ENCODE peak calls at places on chromosomes 5 and 9, in ten cellular contexts. A, Y, E, M, P, O, H, R, C and S are unnamed samples.

GRCh38 chr9:32899181-32899580 is 102.2 kb downstream of the APTX start:
- DNase-seq in E (no peak), C (no peak), R (no peak), Y (no peak), O (no peak), H (no peak), A (no peak), M (no peak), P (no peak), S (no peak)

GRCh38 chr9:93261281-93261680 is 77.3 kb downstream of the WNK2 start:
- DNase-seq in P (peak), R (no peak), A (no peak), M (no peak), E (no peak), C (peak), Y (no peak), H (no peak), O (no peak), S (no peak)

GRCh38 chr5:87784869-87785268 is 372.1 kb upstream of the CCNH start:
- DNase-seq in P (no peak), C (no peak), R (no peak), O (no peak), E (no peak), H (no peak), M (no peak), Y (no peak), A (no peak), S (no peak)

GRCh38 chr5:159345336-159345735 is 15.0 kb upstream of the IL12B start:
- DNase-seq in H (no peak), E (no peak), A (no peak), M (no peak), R (no peak), C (no peak), Y (no peak), O (no peak), P (no peak), S (no peak)

GRCh38 chr5:107900721-107901120 is 230.0 kb upstream of the EFNA5 start:
- DNase-seq in P (no peak), E (no peak), Y (no peak), A (no peak), M (no peak), C (no peak), H (no peak), O (no peak), R (no peak), S (no peak)

GRCh38 chr5:172748341-172748843 is 22.6 kb downstream of the DUSP1 start:
- DNase-seq in A (no peak), C (no peak), Y (no peak), R (no peak), P (peak), O (no peak), H (peak), E (peak), M (no peak), S (no peak)

GRCh38 chr5:83474986-83475385 is 3.4 kb downstream of the VCAN start:
- DNase-seq in E (no peak), R (no peak), C (no peak), A (no peak), H (no peak), O (no peak), M (no peak), P (no peak), Y (no peak), S (no peak)

GRCh38 chr5:129367883-129368282 is 92.2 kb upstream of the ADAMTS19 start:
- DNase-seq in P (no peak), A (no peak), O (peak), M (no peak), E (no peak), H (no peak), R (no peak), Y (no peak), C (no peak), S (no peak)

GRCh38 chr5:179595916-179596315 is 27.6 kb downstream of the HNRNPH1 start:
- DNase-seq in M (no peak), P (peak), R (no peak), E (no peak), C (no peak), A (no peak), Y (no peak), O (peak), H (no peak), S (no peak)

GRCh38 chr9:93319992-93320490 is 131.4 kb upstream of the FAM120A start:
- DNase-seq in R (no peak), O (no peak), C (no peak), H (no peak), P (no peak), A (no peak), M (no peak), E (no peak), Y (no peak), S (no peak)

GRCh38 chr5:23411200-23411599 is 96.2 kb upstream of the PRDM9 start:
- DNase-seq in O (no peak), P (no peak), H (no peak), R (no peak), A (no peak), M (no peak), Y (no peak), C (no peak), E (no peak), S (no peak)

GRCh38 chr5:12704955-12705354 is 800.7 kb upstream of the CTNND2 start:
- DNase-seq in Y (no peak), A (no peak), C (no peak), O (no peak), H (no peak), P (no peak), M (no peak), E (no peak), R (no peak), S (no peak)

GRCh38 chr9:72203205-72203803 is 54.1 kb downstream of the GDA start:
- DNase-seq in O (peak), A (peak), E (no peak), H (no peak), C (peak), R (peak), Y (peak), P (no peak), M (peak), S (peak)

GRCh38 chr9:99309540-99309939 is 87.5 kb downstream of the SEC61B start:
- DNase-seq in E (no peak), C (no peak), R (no peak), H (no peak), P (no peak), Y (no peak), A (no peak), O (no peak), M (no peak), S (no peak)

GRCh38 chr5:157670662-157671591 is at the start of gene C5orf52:
- DNase-seq in E (peak), Y (no peak), M (peak), P (peak), A (peak), H (peak), O (peak), R (peak), C (peak), S (no peak)

GRCh38 chr9:87517732-87518131 is 20.1 kb downstream of the DAPK1 start:
- DNase-seq in Y (no peak), O (no peak), A (no peak), M (no peak), E (no peak), H (no peak), P (no peak), R (no peak), C (no peak), S (no peak)

GRCh38 chr9:21043841-21044240 is 12.4 kb upstream of the HACD4 start:
- DNase-seq in P (no peak), A (no peak), H (no peak), Y (no peak), R (no peak), O (no peak), E (no peak), C (no peak), M (no peak), S (no peak)

GRCh38 chr9:123377211-123377971 is 21.4 kb downstream of the CRB2 start:
- DNase-seq in P (peak), R (no peak), M (peak), H (no peak), E (no peak), O (no peak), C (no peak), A (no peak), Y (no peak), S (no peak)

GRCh38 chr5:57895766-57896165 is 413.2 kb upstream of the ACTBL2 start:
- DNase-seq in M (no peak), Y (no peak), R (no peak), E (no peak), H (no peak), A (no peak), C (no peak), O (peak), P (no peak), S (no peak)

GRCh38 chr5:153463806-153464205 is 26.7 kb upstream of the GRIA1 start:
- DNase-seq in H (no peak), O (peak), P (no peak), C (no peak), E (no peak), R (no peak), M (no peak), Y (no peak), A (no peak), S (no peak)

GRCh38 chr9:97992219-97992618 is 9.1 kb downstream of the ANP32B start:
- DNase-seq in R (no peak), P (no peak), Y (no peak), H (no peak), O (no peak), C (no peak), E (no peak), M (no peak), A (no peak), S (no peak)

GRCh38 chr5:73838901-73839300 is 212.9 kb downstream of the ARHGEF28 start:
- DNase-seq in A (no peak), O (no peak), H (no peak), M (no peak), C (no peak), R (no peak), Y (no peak), E (no peak), P (no peak), S (no peak)

GRCh38 chr9:81312346-81312745 is 377.0 kb downstream of the TLE1 start:
- DNase-seq in A (no peak), E (no peak), M (no peak), H (no peak), C (no peak), R (no peak), Y (no peak), O (no peak), P (no peak), S (no peak)

GRCh38 chr9:114902773-114903589 is 27.4 kb downstream of the TNFSF8 start:
- DNase-seq in R (no peak), Y (no peak), O (peak), C (no peak), M (no peak), P (no peak), H (no peak), E (no peak), A (no peak), S (no peak)

GRCh38 chr5:83034036-83034435 is 43.2 kb downstream of the TMEM167A start:
- DNase-seq in R (no peak), E (no peak), Y (no peak), H (no peak), P (no peak), A (no peak), C (no peak), O (no peak), M (no peak), S (no peak)

GRCh38 chr5:115812372-115812771 is 4.1 kb downstream of the CDO1 start:
- DNase-seq in M (no peak), E (no peak), P (no peak), A (no peak), C (no peak), H (no peak), R (no peak), O (no peak), Y (no peak), S (no peak)
- TF ChIP-seq POLR2A in M (no peak), E (no peak), P (no peak), A (no peak), C (no peak), H (no peak), R (no peak), O (no peak), Y (no peak), S (no peak)

GRCh38 chr9:136886610-136887597 is 588 bp downstream of the TRAF2 start:
- DNase-seq in P (peak), C (peak), O (peak), Y (no peak), M (peak), H (no peak), A (no peak), R (peak), E (no peak), S (peak)
- TF ChIP-seq POLR2A in P (no peak), C (no peak), O (no peak), Y (no peak), M (no peak), H (no peak), A (no peak), R (no peak), E (no peak), S (peak)

GRCh38 chr9:35729700-35730485 is 2.1 kb downstream of the TLN1 start:
- DNase-seq in C (no peak), R (peak), M (peak), Y (peak), H (no peak), E (peak), A (no peak), P (peak), O (peak), S (peak)
- TF ChIP-seq POLR2A in C (peak), R (no peak), M (peak), Y (no peak), H (peak), E (no peak), A (no peak), P (no peak), O (no peak), S (no peak)

DNA sequence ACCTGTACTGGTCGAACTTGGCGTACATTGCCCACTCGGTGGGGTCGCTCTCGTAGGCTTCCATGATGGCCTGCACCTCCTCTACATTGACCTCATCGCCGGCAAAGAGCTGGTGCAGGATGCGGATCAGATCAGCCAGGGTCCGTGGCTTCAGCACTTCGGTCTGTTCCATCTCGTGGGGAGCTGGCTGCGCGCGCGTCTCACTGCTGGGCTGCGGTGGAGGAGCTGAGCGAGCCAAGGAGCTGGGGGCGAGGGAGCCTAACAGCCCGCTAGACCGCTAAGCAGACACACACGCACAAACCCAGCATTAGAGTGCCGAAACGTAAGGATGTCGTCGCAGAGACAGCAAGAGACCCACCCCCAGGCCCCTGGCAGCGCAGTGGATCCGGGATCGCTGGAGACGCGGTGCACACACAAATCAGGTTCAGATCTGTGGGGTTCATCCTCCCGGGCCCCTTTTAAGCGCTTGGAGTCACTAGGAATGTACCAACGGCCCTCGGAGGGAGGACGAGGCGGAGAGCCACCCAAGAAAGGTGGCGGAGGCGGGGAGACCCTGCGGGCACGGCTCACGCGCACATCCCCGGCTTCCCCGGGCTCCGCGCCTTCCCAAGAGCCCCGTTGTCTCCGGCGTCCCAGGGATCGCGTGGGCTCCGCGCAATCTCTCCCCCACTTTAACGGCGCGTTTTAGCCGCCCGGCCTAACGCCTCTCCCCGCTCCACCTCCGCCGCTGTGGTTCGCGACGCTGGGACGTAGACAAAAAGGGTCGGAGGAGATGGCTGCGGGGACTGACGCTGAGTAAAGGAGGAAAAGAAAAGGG is at the start of gene CDO1:
- DNase-seq in E (peak), Y (no peak), H (peak), M (peak), A (peak), O (peak), C (peak), P (peak), R (no peak), S (no peak)
- TF ChIP-seq POLR2A in E (no peak), Y (no peak), H (peak), M (no peak), A (peak), O (peak), C (no peak), P (no peak), R (no peak), S (no peak)

GRCh38 chr9:133148351-133149129 is 15.2 kb downstream of the GBGT1 start:
- DNase-seq in R (peak), A (peak), E (peak), Y (no peak), P (peak), H (peak), C (no peak), O (peak), M (peak), S (peak)
- TF ChIP-seq POLR2A in R (no peak), A (peak), E (no peak), Y (no peak), P (peak), H (peak), C (no peak), O (peak), M (peak), S (peak)

DNA sequence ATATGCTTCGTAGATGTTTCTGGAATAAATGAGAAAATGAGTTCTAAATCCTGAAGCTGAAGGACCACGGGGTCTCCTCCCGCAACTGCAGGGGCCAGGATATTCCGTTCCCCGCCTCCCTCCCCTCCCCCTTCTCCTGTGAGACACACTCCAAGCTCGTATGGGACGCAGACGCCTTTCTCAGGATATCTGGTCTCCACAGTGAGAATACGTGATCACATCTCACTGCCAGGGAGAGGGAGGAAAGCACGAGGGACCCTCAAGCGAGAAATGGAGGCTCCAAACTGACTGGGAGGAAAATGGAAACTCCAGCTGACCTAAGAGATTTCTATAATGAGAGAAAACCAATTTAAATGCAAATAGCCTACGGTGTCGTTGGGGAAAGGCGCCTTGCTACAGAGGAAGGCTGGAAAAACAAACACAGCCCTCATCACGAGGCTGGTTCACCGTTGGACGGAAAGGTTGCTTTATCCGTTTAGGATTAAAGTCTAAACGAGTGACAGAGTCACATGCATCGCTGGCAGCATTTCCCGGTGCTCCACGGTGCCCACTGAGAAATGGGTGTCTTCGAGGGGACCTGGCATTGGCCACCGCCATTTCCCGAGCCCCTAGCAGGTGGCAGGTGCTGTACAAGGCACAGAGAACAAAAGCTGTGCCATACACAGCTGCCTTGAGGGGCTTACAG is 116.9 kb upstream of the CPEB4 start:
- DNase-seq in P (no peak), Y (no peak), O (no peak), C (no peak), M (no peak), R (no peak), H (no peak), A (no peak), E (no peak), S (no peak)
- TF ChIP-seq POLR2A in P (no peak), Y (no peak), O (no peak), C (no peak), M (no peak), R (no peak), H (no peak), A (no peak), E (no peak), S (no peak)

DNA sequence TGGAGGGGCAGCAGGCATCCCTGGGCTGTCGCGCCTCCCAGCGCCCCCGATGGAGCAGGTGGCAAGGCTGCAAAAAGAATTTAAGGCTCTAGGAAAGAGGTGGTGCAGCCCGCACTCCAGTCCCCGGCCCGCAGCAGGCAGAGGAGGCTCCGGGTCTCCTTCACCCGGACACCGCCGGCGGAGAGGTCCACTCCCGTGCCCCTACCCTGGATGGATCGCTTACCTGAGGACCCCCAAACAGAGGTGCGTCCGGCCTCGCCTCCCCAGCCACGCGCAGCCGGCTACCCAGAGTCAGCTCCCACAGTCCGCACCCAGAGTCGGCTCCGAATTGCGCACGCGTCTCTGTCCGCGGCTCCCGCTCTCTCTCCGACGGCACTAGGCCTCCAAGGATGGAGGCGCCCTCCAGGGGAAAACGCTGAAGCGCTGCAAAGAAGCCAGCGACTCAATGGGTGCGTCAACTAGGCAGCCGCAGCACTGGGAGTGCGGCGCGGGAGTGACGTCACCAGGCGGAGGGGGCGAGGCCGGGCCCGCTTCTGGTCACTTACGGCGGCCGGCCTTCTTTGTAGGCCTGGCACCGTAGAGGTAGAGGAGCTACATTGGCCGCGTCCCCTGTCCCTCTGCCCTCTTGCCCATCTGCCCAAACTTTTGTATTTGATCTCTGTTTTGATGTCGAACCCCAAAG is at the start of gene ELP1:
- DNase-seq in P (peak), Y (peak), R (peak), A (peak), E (peak), M (peak), C (peak), O (peak), H (peak), S (peak)
- TF ChIP-seq POLR2A in P (peak), Y (peak), R (peak), A (peak), E (no peak), M (peak), C (peak), O (peak), H (peak), S (peak)

GRCh38 chr5:8828596-8829321 is 717.1 kb downstream of the SEMA5A start:
- DNase-seq in Y (no peak), E (no peak), P (no peak), R (no peak), C (no peak), M (no peak), O (peak), H (no peak), A (no peak), S (no peak)
- TF ChIP-seq POLR2A in Y (no peak), E (no peak), P (no peak), R (no peak), C (no peak), M (no peak), O (no peak), H (no peak), A (no peak), S (no peak)

DNA sequence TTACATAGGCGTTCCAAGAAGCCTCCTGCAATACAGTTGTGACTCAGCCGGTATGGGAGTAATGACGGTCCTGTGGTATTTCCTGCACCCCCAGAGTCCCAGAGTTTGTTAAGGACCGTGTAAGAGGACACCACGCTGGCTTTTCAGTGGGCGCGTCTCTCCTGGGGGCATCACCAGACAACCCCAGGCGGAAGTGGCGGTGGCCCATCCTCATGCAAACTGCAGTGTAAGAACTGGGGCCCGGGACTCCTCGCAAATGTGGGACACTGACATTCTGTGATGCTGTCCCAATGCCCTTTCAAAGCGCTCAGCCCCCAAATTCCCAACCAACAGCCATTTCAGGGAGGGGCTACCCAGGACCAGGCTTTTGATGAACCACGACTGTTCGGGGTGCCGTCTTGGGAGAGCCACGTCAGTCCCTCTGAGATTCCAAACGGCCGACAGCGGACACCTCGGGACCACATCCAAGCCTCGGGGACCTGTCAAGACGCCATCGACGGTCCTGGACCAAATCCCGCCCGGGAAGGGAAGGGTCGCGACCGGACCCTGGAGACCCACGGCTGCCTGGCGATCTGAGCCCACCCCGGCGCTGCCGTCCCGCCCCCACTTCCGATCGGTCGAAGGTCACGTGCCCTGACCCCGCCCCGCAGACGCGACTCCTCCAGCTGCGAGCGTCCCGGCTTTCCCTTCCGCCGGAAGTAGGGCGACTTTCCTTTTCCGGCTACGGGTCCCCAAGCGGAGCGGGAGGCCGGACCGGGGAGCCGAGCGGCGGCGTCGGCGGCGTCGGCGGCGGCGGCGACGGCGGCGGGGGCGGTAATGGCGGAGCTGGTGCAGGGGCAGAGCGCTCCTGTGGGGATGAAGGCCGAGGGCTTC is at the start of gene FUBP3:
- DNase-seq in Y (peak), O (peak), A (peak), H (peak), E (peak), M (peak), P (peak), R (peak), C (peak), S (no peak)
- TF ChIP-seq POLR2A in Y (peak), O (peak), A (peak), H (peak), E (peak), M (peak), P (peak), R (peak), C (peak), S (no peak)